ENCODE peak calls at places on chromosomes 11 and 22, in seven cellular contexts. E is memory B cell, Q is A172, U is heart right ventricle, F is HCT116, I is EL, T is NCI-H774. V is an unnamed sample.

GRCh38 chr22:48704335-48704734 is 1123.3 kb downstream of the BRD1 start:
- DNase-seq in E (no peak), Q (no peak), U (no peak), F (no peak), I (no peak), T (no peak), V (no peak)

GRCh38 chr11:2536440-2536989 is 91.7 kb downstream of the KCNQ1 start:
- DNase-seq in E (no peak), Q (no peak), U (peak; percentile 5), F (no peak), I (no peak), T (no peak), V (no peak)

GRCh38 chr22:34001701-34002466 is 81.6 kb upstream of the LARGE1 start:
- DNase-seq in E (no peak), Q (no peak), U (no peak), F (no peak), I (no peak), T (no peak), V (no peak)

GRCh38 chr11:57321996-57322880 is 2.5 kb downstream of the TNKS1BP1 start:
- DNase-seq in E (no peak), Q (peak; percentile 89), U (peak; percentile 87), F (peak; percentile 77), I (peak; percentile 99), T (no peak), V (peak; percentile 95)

GRCh38 chr22:35634981-35635540 is 13.2 kb upstream of the APOL6 start:
- DNase-seq in E (no peak), Q (no peak), U (no peak), F (no peak), I (no peak), T (no peak), V (no peak)

GRCh38 chr22:45743687-45744086 is 72.1 kb downstream of the ATXN10 start:
- DNase-seq in E (no peak), Q (no peak), U (no peak), F (no peak), I (no peak), T (no peak), V (no peak)

GRCh38 chr11:69372589-69373250 is 78.8 kb downstream of the MYEOV start:
- DNase-seq in E (no peak), Q (no peak), U (no peak), F (no peak), I (no peak), T (no peak), V (no peak)

GRCh38 chr11:66951927-66952337 is 6.3 kb downstream of the PC start:
- DNase-seq in E (no peak), Q (peak; percentile 12), U (no peak), F (no peak), I (peak; percentile 40), T (peak; percentile 25), V (no peak)

GRCh38 chr11:1837171-1838076 is 1.4 kb upstream of the TNNI2 start:
- DNase-seq in E (peak; percentile 89), Q (peak; percentile 57), U (peak; percentile 78), F (no peak), I (peak; percentile 55), T (no peak), V (no peak)

GRCh38 chr11:122628691-122629555 is 26.6 kb upstream of the UBASH3B start:
- DNase-seq in E (peak; percentile 56), Q (peak; percentile 69), U (peak; percentile 57), F (peak; percentile 64), I (peak; percentile 83), T (no peak), V (no peak)

GRCh38 chr11:11186249-11186648 is 166.8 kb downstream of the CSNK2A3 start:
- DNase-seq in E (no peak), Q (no peak), U (no peak), F (no peak), I (no peak), T (no peak), V (no peak)

GRCh38 chr11:74739546-74740270 is 8.5 kb upstream of the CHRDL2 start:
- DNase-seq in E (peak; percentile 28), Q (peak; percentile 65), U (no peak), F (peak; percentile 41), I (peak; percentile 69), T (no peak), V (peak; percentile 28)

GRCh38 chr11:94544832-94545640 is 1.3 kb downstream of the FUT4 start:
- DNase-seq in E (no peak), Q (no peak), U (peak; percentile 25), F (no peak), I (peak; percentile 31), T (no peak), V (no peak)

GRCh38 chr11:63511349-63511748 is 5.5 kb downstream of the LGALS12 start:
- DNase-seq in E (no peak), Q (no peak), U (no peak), F (no peak), I (no peak), T (no peak), V (no peak)

GRCh38 chr11:124518900-124519541 is 24.4 kb downstream of the OR8B12 start:
- DNase-seq in E (no peak), Q (no peak), U (no peak), F (no peak), I (no peak), T (no peak), V (no peak)

GRCh38 chr11:95289378-95289777 is 58.4 kb upstream of the SESN3 start:
- DNase-seq in E (no peak), Q (no peak), U (no peak), F (peak; percentile 8), I (no peak), T (no peak), V (no peak)

GRCh38 chr22:36056980-36057379 is 28.4 kb upstream of the RBFOX2 start:
- DNase-seq in E (no peak), Q (peak; percentile 29), U (no peak), F (no peak), I (peak; percentile 69), T (no peak), V (no peak)

GRCh38 chr22:44603774-44604173 is 98.2 kb upstream of the PRR5 start:
- DNase-seq in E (no peak), Q (no peak), U (no peak), F (no peak), I (no peak), T (no peak), V (peak; percentile 16)

GRCh38 chr22:25493794-25494193 is 70.7 kb upstream of the GRK3 start:
- DNase-seq in E (no peak), Q (no peak), U (no peak), F (no peak), I (no peak), T (no peak), V (no peak)

GRCh38 chr11:19117760-19118097 is 761 bp downstream of the ZDHHC13 start:
- DNase-seq in E (no peak), Q (no peak), U (no peak), F (no peak), I (no peak), T (no peak), V (no peak)

GRCh38 chr22:48870436-48870835 is 957.2 kb downstream of the BRD1 start:
- DNase-seq in E (no peak), Q (no peak), U (no peak), F (no peak), I (no peak), T (no peak), V (no peak)

GRCh38 chr22:37519268-37520195 is at the start of gene CARD10:
- DNase-seq in E (peak; percentile 27), Q (no peak), U (peak; percentile 63), F (no peak), I (peak; percentile 61), T (peak; percentile 6), V (no peak)

GRCh38 chr11:6530848-6531247 is 33.8 kb downstream of the DNHD1 start:
- DNase-seq in E (no peak), Q (no peak), U (no peak), F (no peak), I (no peak), T (no peak), V (no peak)

GRCh38 chr11:9001736-9002135 is 2.1 kb downstream of the NRIP3 start:
- DNase-seq in E (no peak), Q (peak; percentile 86), U (no peak), F (peak; percentile 15), I (peak; percentile 90), T (no peak), V (peak; percentile 48)

GRCh38 chr11:76700177-76701100 is 29.9 kb upstream of the LRRC32 start:
- DNase-seq in E (no peak), Q (peak; percentile 94), U (no peak), F (peak; percentile 79), I (peak; percentile 97), T (no peak), V (peak; percentile 52)

GRCh38 chr22:34099278-34099677 is 179.0 kb upstream of the LARGE1 start:
- DNase-seq in E (no peak), Q (no peak), U (no peak), F (no peak), I (no peak), T (no peak), V (no peak)

GRCh38 chr11:86848132-86848531 is 47.8 kb downstream of the PRSS23 start:
- DNase-seq in E (no peak), Q (no peak), U (no peak), F (no peak), I (no peak), T (no peak), V (no peak)

V was measured in AG09309.